ENCODE peak calls at places on chromosomes 11 and 22, in seven cellular contexts. R, G, N, T, E, X and Q are unnamed samples.

GRCh38 chr22:22420580-22420979 is 88.0 kb downstream of the ZNF280B start:
- DNase-seq in R (no peak), G (no peak), N (no peak), T (no peak), E (no peak), X (no peak), Q (no peak)

GRCh38 chr11:20604295-20604803 is 4.9 kb downstream of the SLC6A5 start:
- DNase-seq in R (no peak), G (no peak), N (no peak), T (no peak), E (no peak), X (no peak), Q (no peak)

GRCh38 chr11:44263711-44264110 is 46.2 kb downstream of the ALX4 start:
- DNase-seq in R (no peak), G (no peak), N (no peak), T (no peak), E (no peak), X (no peak), Q (no peak)

GRCh38 chr11:108538022-108538424 is 39.8 kb upstream of the POGLUT3 start:
- DNase-seq in R (no peak), G (no peak), N (no peak), T (no peak), E (no peak), X (peak), Q (no peak)

GRCh38 chr22:30015846-30016245 is 64.4 kb upstream of the HORMAD2 start:
- DNase-seq in R (peak), G (no peak), N (no peak), T (peak), E (no peak), X (peak), Q (no peak)

GRCh38 chr22:22358686-22359085 is 114.1 kb downstream of the VPREB1 start:
- DNase-seq in R (no peak), G (no peak), N (no peak), T (no peak), E (no peak), X (no peak), Q (no peak)

GRCh38 chr11:11478687-11479086 is 125.6 kb upstream of the CSNK2A3 start:
- DNase-seq in R (no peak), G (no peak), N (peak), T (no peak), E (peak), X (no peak), Q (peak)

GRCh38 chr11:4095509-4096230 is 1.1 kb downstream of the RRM1 start:
- DNase-seq in R (peak), G (no peak), N (no peak), T (peak), E (peak), X (peak), Q (no peak)

DNA sequence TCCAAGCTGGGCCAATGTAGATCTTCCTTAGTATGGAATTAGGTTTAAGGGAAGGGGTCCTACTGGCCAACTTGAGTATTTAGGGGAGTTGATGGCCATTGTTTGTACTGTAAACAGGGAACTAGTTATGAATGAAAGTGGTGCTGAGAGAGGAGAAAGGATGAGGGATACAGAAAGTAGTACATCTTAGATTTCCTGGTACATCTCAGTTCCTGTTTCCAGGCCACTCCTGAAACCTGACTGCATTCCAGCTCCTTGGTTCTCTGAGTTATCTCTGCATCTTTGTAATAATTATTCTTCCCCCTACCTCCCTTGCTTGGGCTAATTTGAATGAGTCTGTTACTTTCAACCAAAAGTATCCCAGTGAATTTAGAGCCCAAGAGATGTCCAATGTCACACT is 30.1 kb downstream of the MIAT start:
- DNase-seq in R (no peak), G (no peak), N (no peak), T (no peak), E (no peak), X (no peak), Q (no peak)
- H3K18ac ChIP-seq in R (no peak), G (no peak), N (no peak), T (no peak), E (no peak), X (no peak), Q (no peak)

GRCh38 chr22:26213826-26214225 is 44.6 kb downstream of the SEZ6L start:
- DNase-seq in R (no peak), G (no peak), N (no peak), T (no peak), E (no peak), X (peak), Q (no peak)

GRCh38 chr22:26215766-26216165 is 46.5 kb downstream of the SEZ6L start:
- DNase-seq in R (no peak), G (no peak), N (no peak), T (no peak), E (peak), X (no peak), Q (no peak)

GRCh38 chr22:26214466-26214865 is 45.2 kb downstream of the SEZ6L start:
- DNase-seq in R (no peak), G (no peak), N (no peak), T (no peak), E (no peak), X (no peak), Q (no peak)

GRCh38 chr22:26210390-26210789 is 41.1 kb downstream of the SEZ6L start:
- DNase-seq in R (no peak), G (no peak), N (no peak), T (no peak), E (no peak), X (no peak), Q (no peak)
- H3K18ac ChIP-seq in R (no peak), G (no peak), N (no peak), T (no peak), E (no peak), X (no peak), Q (no peak)

DNA sequence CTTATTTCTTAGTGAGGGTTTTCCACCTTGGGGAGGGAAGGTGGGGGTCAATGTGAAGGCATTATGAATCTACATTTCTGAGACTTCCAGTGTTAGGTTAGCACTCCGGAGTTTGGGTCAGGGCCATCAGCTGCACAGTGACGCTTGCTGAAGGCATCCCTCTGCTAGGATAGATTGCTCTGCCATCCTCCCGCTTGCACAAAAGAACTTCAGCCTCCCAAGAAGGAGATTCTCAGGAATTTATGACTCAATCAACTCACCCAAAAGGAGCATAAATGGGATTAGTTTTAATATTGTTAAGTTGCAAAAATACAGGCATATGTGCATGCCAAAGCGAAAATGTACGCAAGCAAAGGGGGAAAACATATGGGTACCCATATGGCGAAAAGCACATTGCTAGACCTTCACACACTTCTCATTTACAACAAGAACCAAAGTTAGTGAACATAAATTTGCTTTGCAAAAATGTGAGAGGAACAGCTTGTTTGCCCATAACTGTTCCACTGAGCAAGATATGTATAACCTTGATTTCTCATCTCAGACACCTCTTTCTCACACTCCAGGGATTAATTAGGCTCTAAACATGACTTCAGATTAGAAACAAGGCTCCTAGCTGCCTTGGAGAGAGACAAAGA is 1013.0 kb downstream of the OPCML start:
- DNase-seq in R (peak), G (no peak), N (no peak), T (no peak), E (no peak), X (no peak), Q (no peak)
- H3K18ac ChIP-seq in R (no peak), G (no peak), N (no peak), T (no peak), E (no peak), X (no peak), Q (no peak)

GRCh38 chr11:122754028-122754427 is 84.3 kb upstream of the CRTAM start:
- DNase-seq in R (no peak), G (no peak), N (no peak), T (no peak), E (no peak), X (no peak), Q (no peak)
- H3K18ac ChIP-seq in R (no peak), G (no peak), N (no peak), T (no peak), E (no peak), X (no peak), Q (no peak)

GRCh38 chr22:39309364-39309861 is 10.0 kb downstream of the RPL3 start:
- DNase-seq in R (no peak), G (no peak), N (peak), T (peak), E (peak), X (peak), Q (no peak)

GRCh38 chr22:39312410-39312809 is 7.0 kb downstream of the RPL3 start:
- DNase-seq in R (no peak), G (no peak), N (peak), T (no peak), E (no peak), X (no peak), Q (no peak)

GRCh38 chr22:39311592-39312400 is 7.6 kb downstream of the RPL3 start:
- DNase-seq in R (no peak), G (no peak), N (peak), T (no peak), E (peak), X (no peak), Q (no peak)

GRCh38 chr22:39308614-39309363 is 10.6 kb downstream of the RPL3 start:
- DNase-seq in R (peak), G (no peak), N (peak), T (peak), E (peak), X (peak), Q (no peak)

GRCh38 chr22:39309881-39310714 is 9.3 kb downstream of the RPL3 start:
- DNase-seq in R (peak), G (no peak), N (no peak), T (peak), E (peak), X (peak), Q (no peak)
- H3K18ac ChIP-seq in R (no peak), G (peak), N (no peak), T (peak), E (peak), X (peak), Q (peak)

GRCh38 chr22:40975346-40975745 is 24.2 kb downstream of the RBX1 start:
- DNase-seq in R (no peak), G (no peak), N (no peak), T (no peak), E (no peak), X (no peak), Q (no peak)

GRCh38 chr22:40976866-40977700 is 25.9 kb downstream of the RBX1 start:
- DNase-seq in R (no peak), G (no peak), N (no peak), T (no peak), E (no peak), X (no peak), Q (no peak)

GRCh38 chr22:40967120-40967760 is 16.1 kb downstream of the RBX1 start:
- DNase-seq in R (no peak), G (no peak), N (no peak), T (no peak), E (no peak), X (no peak), Q (no peak)

GRCh38 chr22:40973144-40973543 is 22.0 kb downstream of the RBX1 start:
- DNase-seq in R (no peak), G (no peak), N (no peak), T (no peak), E (no peak), X (no peak), Q (no peak)
- H3K18ac ChIP-seq in R (no peak), G (no peak), N (no peak), T (no peak), E (no peak), X (no peak), Q (no peak)

GRCh38 chr11:14029415-14029814 is 66.9 kb downstream of the SPON1 start:
- DNase-seq in R (no peak), G (no peak), N (peak), T (no peak), E (peak), X (no peak), Q (no peak)
- H3K18ac ChIP-seq in R (peak), G (no peak), N (no peak), T (no peak), E (no peak), X (no peak), Q (no peak)

DNA sequence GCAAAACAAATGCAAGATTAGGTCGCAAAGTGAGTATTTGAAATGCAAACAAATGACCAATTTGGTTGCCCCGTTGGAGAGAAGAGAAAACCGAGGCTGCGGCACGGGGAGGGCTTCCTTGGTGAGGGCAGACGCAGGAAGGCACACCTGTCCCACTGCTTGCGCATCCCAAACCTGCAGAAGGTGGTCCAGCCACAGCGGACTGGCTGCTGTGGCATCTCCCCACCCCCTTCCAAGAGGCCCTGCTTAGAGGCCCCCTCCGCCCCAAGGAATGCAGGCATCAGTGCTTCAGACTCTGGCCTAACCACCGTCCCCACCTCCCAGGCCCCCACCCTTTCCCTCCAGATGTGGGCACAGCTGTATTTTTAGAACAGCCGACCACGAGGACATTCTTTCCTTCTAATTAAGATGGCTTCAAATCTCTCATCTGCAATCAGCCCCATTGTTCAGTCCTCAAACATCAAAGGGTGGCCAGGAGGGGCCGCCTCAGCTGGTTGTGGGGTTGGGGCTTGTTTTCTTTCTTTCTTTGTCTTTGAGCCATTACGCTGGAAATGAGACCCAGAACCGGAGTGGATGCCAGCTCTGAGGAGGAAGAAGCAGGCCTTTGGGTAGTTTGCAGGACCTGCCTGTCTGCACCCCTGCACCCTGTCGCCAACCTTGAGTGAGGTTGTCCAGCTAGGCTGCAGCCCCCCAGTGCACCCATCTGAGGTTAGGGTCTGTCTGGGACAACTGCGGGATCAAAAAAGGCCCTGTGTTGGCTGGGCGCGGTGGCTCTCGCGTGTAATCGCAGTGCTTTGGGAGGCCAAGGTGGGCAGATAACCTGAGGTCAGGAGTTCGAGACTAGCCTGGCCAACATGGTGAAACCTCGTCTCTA is 9.4 kb upstream of the DERL3 start:
- DNase-seq in R (no peak), G (no peak), N (peak), T (no peak), E (peak), X (no peak), Q (no peak)
- H3K18ac ChIP-seq in R (no peak), G (peak), N (no peak), T (peak), E (no peak), X (no peak), Q (peak)

GRCh38 chr22:31496007-31496734 is at the start of gene SFI1:
- DNase-seq in R (peak), G (peak), N (peak), T (peak), E (peak), X (peak), Q (peak)

GRCh38 chr22:31496735-31497146 is 405 bp downstream of the SFI1 start:
- DNase-seq in R (no peak), G (no peak), N (no peak), T (peak), E (no peak), X (peak), Q (no peak)

GRCh38 chr22:31504282-31504681 is 7.9 kb downstream of the SFI1 start:
- DNase-seq in R (peak), G (no peak), N (no peak), T (peak), E (peak), X (no peak), Q (no peak)

GRCh38 chr22:31497148-31497938 is 1.0 kb downstream of the SFI1 start:
- DNase-seq in R (no peak), G (no peak), N (no peak), T (no peak), E (no peak), X (no peak), Q (no peak)

GRCh38 chr22:31501738-31502137 is 5.4 kb downstream of the SFI1 start:
- DNase-seq in R (no peak), G (no peak), N (no peak), T (no peak), E (no peak), X (no peak), Q (no peak)
- H3K18ac ChIP-seq in R (no peak), G (no peak), N (no peak), T (no peak), E (no peak), X (no peak), Q (no peak)